ENCODE peak calls at places on chromosomes 16 and 17, in ten cellular contexts. J is mesothelial cell of epicardium, B is endothelial cell, Q is breast epithelium, O is GM13976, N is suprapubic skin, E is IMR-90, V is AG09319, P is A549, S is heart right ventricle. W is an unnamed sample.
A peak's percentile ranks its signal among the peaks of the same experiment; 100 is the strongest.

GRCh38 chr17:4715071-4715749 is 4.8 kb downstream of the ARRB2 start:
- DNase-seq in J (no peak), B (no peak), Q (no peak), O (peak; percentile 61), N (no peak), E (no peak), V (no peak), P (no peak), S (no peak), W (no peak)

GRCh38 chr17:74164446-74165045 is 38.9 kb upstream of the RPL38 start:
- DNase-seq in J (peak; percentile 22), B (no peak), Q (no peak), O (no peak), N (peak; percentile 16), E (no peak), V (no peak), P (no peak), S (no peak), W (no peak)

GRCh38 chr17:31598921-31599571 is 207.6 kb downstream of the RAB11FIP4 start:
- DNase-seq in J (no peak), B (no peak), Q (no peak), O (no peak), N (no peak), E (no peak), V (no peak), P (peak; percentile 43), S (no peak), W (no peak)

GRCh38 chr16:9446471-9447194 is 355.2 kb downstream of the HAPSTR1 start:
- DNase-seq in J (no peak), B (no peak), Q (no peak), O (no peak), N (no peak), E (no peak), V (no peak), P (no peak), S (no peak), W (no peak)

GRCh38 chr17:78117027-78117981 is 11.3 kb downstream of the TMC6 start:
- DNase-seq in J (no peak), B (no peak), Q (no peak), O (no peak), N (peak; percentile 65), E (no peak), V (no peak), P (no peak), S (no peak), W (no peak)

GRCh38 chr17:55479903-55480302 is 31.3 kb downstream of the SMIM36 start:
- DNase-seq in J (no peak), B (no peak), Q (no peak), O (no peak), N (no peak), E (no peak), V (no peak), P (no peak), S (no peak), W (no peak)

GRCh38 chr16:70749681-70750601 is 51.0 kb downstream of the VAC14 start:
- DNase-seq in J (no peak), B (no peak), Q (no peak), O (no peak), N (no peak), E (no peak), V (no peak), P (no peak), S (no peak), W (no peak)

GRCh38 chr17:64063766-64064224 is 43.4 kb upstream of the ICAM2 start:
- DNase-seq in J (peak; percentile 75), B (peak; percentile 78), Q (no peak), O (peak; percentile 62), N (no peak), E (peak; percentile 27), V (no peak), P (peak; percentile 68), S (peak; percentile 62), W (no peak)

GRCh38 chr16:85173077-85173980 is 61.1 kb upstream of the CIBAR2 start:
- DNase-seq in J (no peak), B (peak; percentile 55), Q (no peak), O (no peak), N (no peak), E (peak; percentile 97), V (no peak), P (peak; percentile 67), S (no peak), W (no peak)

GRCh38 chr16:85171004-85171808 is 58.9 kb upstream of the CIBAR2 start:
- DNase-seq in J (no peak), B (no peak), Q (no peak), O (no peak), N (no peak), E (no peak), V (no peak), P (no peak), S (no peak), W (no peak)

GRCh38 chr16:85171809-85172464 is 59.7 kb upstream of the CIBAR2 start:
- DNase-seq in J (no peak), B (no peak), Q (no peak), O (no peak), N (no peak), E (no peak), V (no peak), P (no peak), S (no peak), W (no peak)

GRCh38 chr16:85173981-85174751 is 61.9 kb upstream of the CIBAR2 start:
- DNase-seq in J (no peak), B (no peak), Q (no peak), O (no peak), N (no peak), E (peak; percentile 89), V (no peak), P (peak; percentile 57), S (no peak), W (no peak)

DNA sequence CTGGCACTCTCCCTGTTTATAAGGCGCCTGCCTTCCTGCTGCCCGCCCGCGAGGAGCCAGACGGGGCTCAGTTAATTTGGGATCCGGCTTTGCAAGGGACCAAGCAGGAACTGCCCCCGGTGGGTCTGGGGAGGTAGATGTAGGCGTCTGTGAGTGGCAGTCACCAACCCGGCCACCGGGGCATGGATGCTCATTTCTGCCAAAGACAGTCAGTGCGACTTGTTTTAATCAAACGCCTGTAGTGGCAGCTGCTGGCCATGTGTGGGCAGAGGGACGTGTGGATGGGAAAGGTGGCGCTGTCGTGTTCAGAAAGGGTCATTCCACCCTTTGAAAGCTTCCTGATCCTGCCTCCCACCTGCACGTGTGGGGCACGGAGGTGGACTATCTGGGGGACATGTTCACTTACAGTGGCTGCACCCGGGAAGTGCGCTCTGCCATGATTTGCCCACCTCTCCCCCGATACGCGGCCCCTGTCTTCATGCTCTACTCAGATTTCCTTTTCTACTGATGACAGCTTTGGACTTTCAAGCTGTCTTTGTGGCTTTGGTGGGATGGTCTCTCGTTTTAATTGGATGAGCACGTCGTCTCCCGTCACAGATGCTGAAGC is 60.3 kb upstream of the CIBAR2 start:
- DNase-seq in J (no peak), B (no peak), Q (no peak), O (no peak), N (no peak), E (peak; percentile 53), V (no peak), P (peak; percentile 62), S (peak; percentile 47), W (no peak)
- TF ChIP-seq CTCF in J (peak; percentile 19), B (no peak), Q (peak; percentile 12), O (peak; percentile 15), N (peak; percentile 5), E (peak; percentile 42), V (peak; percentile 27), P (peak; percentile 9), S (peak; percentile 40), W (peak; percentile 51)

GRCh38 chr16:85550422-85551318 is 62.5 kb upstream of the GSE1 start:
- DNase-seq in J (no peak), B (no peak), Q (no peak), O (no peak), N (no peak), E (no peak), V (no peak), P (no peak), S (no peak), W (no peak)
- TF ChIP-seq CTCF in J (no peak), B (no peak), Q (no peak), O (no peak), N (no peak), E (no peak), V (no peak), P (no peak), S (peak; percentile 17), W (no peak)

GRCh38 chr17:80219013-80219776 is 938 bp downstream of the SGSH start:
- DNase-seq in J (peak; percentile 79), B (peak; percentile 19), Q (peak; percentile 77), O (peak; percentile 88), N (peak; percentile 87), E (peak; percentile 80), V (peak; percentile 74), P (peak; percentile 40), S (peak; percentile 70), W (no peak)

GRCh38 chr17:80220709-80221215 is 535 bp downstream of the SLC26A11 start:
- DNase-seq in J (peak; percentile 60), B (peak; percentile 30), Q (no peak), O (no peak), N (no peak), E (no peak), V (no peak), P (no peak), S (no peak), W (no peak)

GRCh38 chr17:80218391-80218790 is 1.7 kb downstream of the SGSH start:
- DNase-seq in J (no peak), B (no peak), Q (no peak), O (no peak), N (no peak), E (no peak), V (no peak), P (no peak), S (no peak), W (no peak)

GRCh38 chr17:80221401-80221800 is 1.2 kb downstream of the SLC26A11 start:
- DNase-seq in J (no peak), B (no peak), Q (no peak), O (no peak), N (no peak), E (no peak), V (no peak), P (no peak), S (no peak), W (no peak)

GRCh38 chr17:80219777-80220708 is at the start of the genes SGSH and SLC26A11:
- DNase-seq in J (peak; percentile 82), B (peak; percentile 90), Q (peak; percentile 67), O (peak; percentile 90), N (peak; percentile 86), E (peak; percentile 45), V (peak; percentile 14), P (peak; percentile 62), S (peak; percentile 87), W (peak; percentile 93)
- TF ChIP-seq CTCF in J (no peak), B (no peak), Q (no peak), O (no peak), N (no peak), E (no peak), V (no peak), P (no peak), S (no peak), W (no peak)

GRCh38 chr17:10737786-10738185 is 8.0 kb upstream of the TMEM220 start:
- DNase-seq in J (no peak), B (no peak), Q (no peak), O (no peak), N (no peak), E (no peak), V (no peak), P (no peak), S (no peak), W (peak; percentile 13)

GRCh38 chr17:10735251-10735650 is 5.4 kb upstream of the TMEM220 start:
- DNase-seq in J (no peak), B (no peak), Q (no peak), O (no peak), N (no peak), E (no peak), V (no peak), P (no peak), S (no peak), W (no peak)

GRCh38 chr17:10737168-10737622 is 7.4 kb upstream of the TMEM220 start:
- DNase-seq in J (peak; percentile 58), B (peak; percentile 61), Q (peak; percentile 65), O (peak; percentile 44), N (peak; percentile 83), E (peak; percentile 55), V (peak; percentile 18), P (peak; percentile 92), S (peak; percentile 33), W (no peak)

GRCh38 chr17:10733666-10734065 is 3.8 kb upstream of the TMEM220 start:
- DNase-seq in J (no peak), B (no peak), Q (no peak), O (no peak), N (no peak), E (no peak), V (no peak), P (no peak), S (no peak), W (peak; percentile 57)

GRCh38 chr17:10735821-10736220 is 6.0 kb upstream of the TMEM220 start:
- DNase-seq in J (no peak), B (no peak), Q (no peak), O (no peak), N (no peak), E (no peak), V (no peak), P (no peak), S (no peak), W (no peak)
- TF ChIP-seq CTCF in J (no peak), B (no peak), Q (no peak), O (no peak), N (no peak), E (no peak), V (no peak), P (no peak), S (no peak), W (no peak)